ENCODE peak calls at places on chromosomes 4 and X, in four cellular contexts. F is trophoblast cell, O is skeletal muscle cell, H is OCI-LY7. K is an unnamed sample.

GRCh38 chr4:148056879-148057278 is 325.0 kb downstream of the ARHGAP10 start:
- DNase-seq in F (peak; percentile 23), O (peak; percentile 13), H (peak; percentile 94), K (peak; percentile 58)

GRCh38 chr4:110475881-110476818 is at the start of gene ENPEP:
- DNase-seq in F (peak; percentile 67), O (peak; percentile 67), H (no peak), K (no peak)

GRCh38 chr4:128358231-128358902 is 70.8 kb upstream of the PGRMC2 start:
- DNase-seq in F (peak; percentile 74), O (peak; percentile 48), H (no peak), K (no peak)

GRCh38 chr4:41384992-41385391 is 128.3 kb downstream of the UCHL1 start:
- DNase-seq in F (no peak), O (no peak), H (no peak), K (no peak)

GRCh38 chr4:105808459-105809041 is 86.7 kb upstream of the NPNT start:
- DNase-seq in F (peak; percentile 35), O (peak; percentile 63), H (no peak), K (no peak)

GRCh38 chr4:165394275-165394674 is 15.5 kb downstream of the CPE start:
- DNase-seq in F (no peak), O (peak; percentile 67), H (no peak), K (no peak)

GRCh38 chr4:184108006-184108501 is 109.6 kb downstream of the ENPP6 start:
- DNase-seq in F (no peak), O (no peak), H (no peak), K (no peak)

GRCh38 chrX:57674861-57675260 is 5.2 kb downstream of the NLRP2B start:
- DNase-seq in F (no peak), O (no peak), H (no peak), K (no peak)

GRCh38 chr4:26173619-26174018 is 147.2 kb upstream of the RBPJ start:
- DNase-seq in F (no peak), O (peak; percentile 21), H (no peak), K (no peak)

GRCh38 chr4:107379054-107379869 is 340.8 kb downstream of the PAPSS1 start:
- DNase-seq in F (no peak), O (peak; percentile 13), H (no peak), K (no peak)

GRCh38 chr4:73388887-73389286 is 15.2 kb upstream of the ALB start:
- DNase-seq in F (no peak), O (no peak), H (no peak), K (no peak)

GRCh38 chrX:74133156-74133796 is 170.7 kb upstream of the ZCCHC13 start:
- DNase-seq in F (no peak), O (peak; percentile 25), H (peak; percentile 62), K (peak; percentile 46)

GRCh38 chr4:25235401-25235800 is 1.6 kb downstream of the PI4K2B start:
- DNase-seq in F (no peak), O (no peak), H (peak; percentile 23), K (no peak)

GRCh38 chrX:13029831-13030771 is 14.3 kb downstream of the FAM9C start:
- DNase-seq in F (no peak), O (no peak), H (no peak), K (no peak)

GRCh38 chrX:72366178-72366577 is 60.5 kb upstream of the CITED1 start:
- DNase-seq in F (no peak), O (no peak), H (no peak), K (no peak)

GRCh38 chr4:97953171-97953570 is 190.1 kb downstream of the STPG2 start:
- DNase-seq in F (no peak), O (no peak), H (no peak), K (peak; percentile 43)

GRCh38 chrX:136210806-136211205 is 40.4 kb downstream of the MAP7D3 start:
- DNase-seq in F (no peak), O (no peak), H (no peak), K (no peak)

GRCh38 chr4:155413451-155413850 is 36.7 kb upstream of the MAP9 start:
- DNase-seq in F (no peak), O (no peak), H (no peak), K (no peak)

GRCh38 chrX:74420194-74421035 is 878 bp upstream of the SLC16A2 start:
- DNase-seq in F (peak; percentile 44), O (no peak), H (no peak), K (no peak)

GRCh38 chr4:184433258-184433892 is 41.0 kb downstream of the IRF2 start:
- DNase-seq in F (peak; percentile 57), O (no peak), H (no peak), K (no peak)

GRCh38 chrX:11792461-11793421 is 34.7 kb downstream of the MSL3 start:
- DNase-seq in F (no peak), O (no peak), H (peak; percentile 75), K (peak; percentile 82)

GRCh38 chr4:149999485-150000074 is 78.7 kb upstream of the DCLK2 start:
- DNase-seq in F (peak; percentile 20), O (peak; percentile 47), H (peak; percentile 32), K (peak; percentile 31)

GRCh38 chr4:111937368-111937767 is 207.9 kb upstream of the FAM241A start:
- DNase-seq in F (no peak), O (no peak), H (no peak), K (peak; percentile 11)

GRCh38 chrX:44903107-44903506 is 30.1 kb downstream of the KDM6A start:
- DNase-seq in F (peak; percentile 23), O (no peak), H (no peak), K (no peak)

GRCh38 chrX:101550825-101551767 is 749 bp downstream of the ARMCX1 start:
- DNase-seq in F (no peak), O (peak; percentile 3), H (no peak), K (no peak)

GRCh38 chr4:37812713-37813112 is 13.8 kb upstream of the PGM2 start:
- DNase-seq in F (peak; percentile 4), O (peak; percentile 51), H (no peak), K (no peak)

GRCh38 chr4:37816719-37817118 is 9.8 kb upstream of the PGM2 start:
- DNase-seq in F (peak; percentile 22), O (no peak), H (no peak), K (no peak)

GRCh38 chr4:37815591-37815990 is 10.9 kb upstream of the PGM2 start:
- DNase-seq in F (no peak), O (no peak), H (no peak), K (no peak)

GRCh38 chr4:37816006-37816405 is 10.5 kb upstream of the PGM2 start:
- DNase-seq in F (no peak), O (no peak), H (no peak), K (peak; percentile 40)
- H3K4me3 ChIP-seq in F (no peak overlapping the region), O (no peak overlapping the region), H (no peak overlapping the region), K (no peak overlapping the region)

DNA sequence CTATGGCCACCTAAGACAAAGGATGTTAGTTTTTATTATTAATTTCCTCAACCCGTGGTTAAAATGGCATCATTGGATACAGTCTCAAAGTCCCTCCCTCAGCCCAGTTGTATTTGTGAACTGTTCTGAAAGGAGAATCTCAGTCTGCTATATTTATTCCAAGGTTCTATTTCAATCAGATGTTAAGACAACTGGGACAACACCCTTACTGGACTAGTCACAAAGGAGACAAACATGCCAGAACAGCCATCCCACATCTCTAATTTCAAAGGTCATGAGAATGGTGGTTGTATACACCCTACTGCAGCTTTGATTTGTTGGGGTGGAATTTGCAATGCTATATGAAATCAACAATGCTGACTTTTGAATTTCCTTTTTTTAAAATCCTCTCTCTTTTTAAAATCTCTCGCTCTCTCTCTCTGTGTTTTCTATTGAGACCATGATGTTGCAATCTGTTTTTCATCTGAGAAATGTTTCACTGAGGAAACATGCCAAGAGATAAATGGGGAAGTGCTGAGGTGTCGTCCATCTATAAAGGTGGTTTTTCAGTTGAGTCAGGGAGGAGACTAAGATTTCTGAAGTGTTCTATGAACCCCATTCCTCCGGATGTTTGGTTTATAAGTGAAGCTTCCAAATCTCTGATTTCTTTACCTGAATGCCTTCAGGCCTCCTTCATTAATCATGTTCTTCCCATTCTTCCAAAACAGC is 201.5 kb upstream of the GATB start:
- DNase-seq in F (no peak), O (no peak), H (no peak), K (no peak)
- H3K4me3 ChIP-seq in F (no peak overlapping the region), O (no peak overlapping the region), H (no peak overlapping the region), K (no peak overlapping the region)

GRCh38 chr4:176790398-176790797 is 2.3 kb downstream of the VEGFC start:
- DNase-seq in F (no peak), O (no peak), H (no peak), K (no peak)
- H3K4me3 ChIP-seq in F (no peak overlapping the region), O (peak overlapping the region; percentile 87), H (no peak overlapping the region), K (no peak overlapping the region)

DNA sequence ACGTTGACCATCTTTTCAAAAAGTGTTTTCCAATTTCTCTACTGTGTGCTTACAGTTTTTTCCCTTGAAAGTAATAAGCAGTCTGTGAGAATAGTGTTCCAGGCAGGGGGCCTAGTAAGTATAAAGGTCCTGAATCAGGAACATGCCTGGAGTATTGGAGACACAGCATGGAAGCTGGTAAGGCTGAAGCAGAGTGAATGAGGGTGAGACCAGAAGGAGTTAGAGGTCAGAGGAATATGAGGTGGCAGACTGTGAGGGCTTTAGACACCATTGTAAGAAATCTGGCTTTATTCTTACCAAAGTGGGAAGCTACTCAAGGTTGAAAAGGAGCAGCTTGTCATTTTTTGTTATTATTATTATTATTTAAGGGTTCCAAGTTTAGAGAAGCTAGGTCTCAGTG is 107.4 kb downstream of the CT47B1 start:
- DNase-seq in F (no peak), O (no peak), H (no peak), K (no peak)
- H3K4me3 ChIP-seq in F (no peak overlapping the region), O (no peak overlapping the region), H (no peak overlapping the region), K (no peak overlapping the region)

DNA sequence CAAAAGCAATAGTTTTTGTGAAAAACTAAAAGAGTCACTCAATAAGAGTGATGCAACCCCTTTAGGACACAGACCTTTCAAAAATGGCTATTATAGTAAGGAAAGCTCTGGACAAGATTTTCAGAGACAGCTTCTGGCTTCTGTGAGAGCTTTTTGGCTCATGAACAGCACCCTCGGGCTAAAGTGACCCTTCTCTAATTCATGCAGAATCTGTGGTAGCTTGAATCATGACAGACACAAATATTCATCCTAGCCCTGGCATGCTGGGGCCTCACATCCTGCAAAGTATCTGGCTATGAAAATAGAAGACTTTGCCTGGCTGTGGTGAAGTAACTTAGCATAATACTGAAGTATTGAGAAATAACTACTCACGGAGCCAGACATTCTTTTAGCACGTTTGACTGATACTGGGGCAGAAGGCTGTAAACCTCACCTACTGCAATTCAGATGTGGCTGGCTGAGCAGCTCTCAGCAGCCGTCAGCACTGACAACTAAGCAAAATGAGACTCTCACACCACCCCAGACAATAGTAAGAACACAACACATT is 327.3 kb downstream of the MAPK10 start:
- DNase-seq in F (peak; percentile 91), O (peak; percentile 93), H (no peak), K (no peak)
- H3K4me3 ChIP-seq in F (no peak overlapping the region), O (no peak overlapping the region), H (no peak overlapping the region), K (no peak overlapping the region)

DNA sequence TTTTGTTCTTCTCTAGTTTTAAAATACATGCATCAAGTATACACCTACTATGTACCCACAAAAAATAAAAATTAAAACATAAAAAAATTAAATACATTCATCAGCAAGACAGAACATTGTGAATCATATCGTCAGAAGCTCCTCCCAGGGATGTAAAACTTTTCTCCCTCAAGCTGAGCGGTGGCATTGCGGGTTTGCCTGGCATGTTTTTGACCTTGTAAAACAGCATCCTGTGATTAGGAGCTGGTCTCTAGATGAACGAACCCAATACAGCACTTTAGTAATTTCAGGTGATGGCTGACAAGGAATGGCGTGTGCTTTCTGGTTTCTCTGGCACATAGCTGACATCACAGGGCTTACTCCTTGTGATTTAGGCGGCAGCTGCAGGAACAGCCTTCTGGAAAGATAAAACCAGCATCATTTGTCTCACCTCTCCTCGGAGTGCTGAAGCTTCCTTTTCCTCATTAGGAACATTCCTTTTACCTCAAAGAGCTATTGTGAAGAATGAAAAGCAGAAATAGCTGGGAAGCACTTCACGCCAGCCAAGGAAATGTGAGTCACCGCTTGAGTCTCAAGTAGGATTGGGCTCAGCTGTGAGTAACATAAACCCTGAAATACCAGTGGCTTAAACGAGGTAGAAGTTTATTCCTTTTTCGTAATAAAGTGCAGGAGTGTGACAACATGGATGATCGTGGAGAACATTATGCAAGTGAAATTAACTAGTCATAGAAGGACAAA is 44.3 kb downstream of the NYX start:
- DNase-seq in F (peak; percentile 71), O (peak; percentile 84), H (no peak), K (no peak)
- H3K4me3 ChIP-seq in F (no peak overlapping the region), O (no peak overlapping the region), H (no peak overlapping the region), K (no peak overlapping the region)

K was measured in Jurkat, Clone E6-1.